ENCODE peak calls at places on chromosomes 1 and 21, in ten cellular contexts. One of them, this sample, is unnamed.

GRCh38 chr1:2590233-2591141 is 3.9 kb downstream of the PRXL2B start:
- DNase-seq in cardiac fibroblast: no peak
- DNase-seq in adrenal gland: no peak
- DNase-seq in activated CD8-positive, alpha-beta memory T cell treated with anti-CD3 and anti-CD28 coated beads, Interleukin-2, amount 50 U/mL, for 48 hours: no peak
- DNase-seq in activated T-cell treated with anti-CD3 and anti-CD28 coated beads, Interleukin-2, amount 50 U/mL, for 72 hours: no peak
- DNase-seq in NCI-H2171 treated with DMSO at 0.1 percent for 48 hours: no peak
- DNase-seq in T-helper 9 cell: no peak
- DNase-seq in psoas muscle: no peak
- DNase-seq in left ventricle myocardium inferior: no peak
- DNase-seq in NCI-H1417: no peak
- DNase-seq in this sample: no peak

GRCh38 chr1:59574085-59574484 is 240.7 kb upstream of the HOOK1 start:
- DNase-seq in cardiac fibroblast: peak
- DNase-seq in adrenal gland: no peak
- DNase-seq in T-helper 9 cell: no peak
- DNase-seq in activated CD8-positive, alpha-beta memory T cell treated with anti-CD3 and anti-CD28 coated beads, Interleukin-2, amount 50 U/mL, for 48 hours: no peak
- DNase-seq in left ventricle myocardium inferior: no peak
- DNase-seq in activated T-cell treated with anti-CD3 and anti-CD28 coated beads, Interleukin-2, amount 50 U/mL, for 72 hours: no peak
- DNase-seq in psoas muscle: no peak
- DNase-seq in NCI-H1417: no peak
- DNase-seq in NCI-H2171 treated with DMSO at 0.1 percent for 48 hours: peak
- DNase-seq in this sample: no peak

GRCh38 chr1:25676488-25676887 is 59.9 kb downstream of the MAN1C1 start:
- DNase-seq in NCI-H1417: peak
- DNase-seq in cardiac fibroblast: peak
- DNase-seq in left ventricle myocardium inferior: no peak
- DNase-seq in T-helper 9 cell: no peak
- DNase-seq in NCI-H2171 treated with DMSO at 0.1 percent for 48 hours: peak
- DNase-seq in adrenal gland: peak
- DNase-seq in psoas muscle: no peak
- DNase-seq in activated CD8-positive, alpha-beta memory T cell treated with anti-CD3 and anti-CD28 coated beads, Interleukin-2, amount 50 U/mL, for 48 hours: no peak
- DNase-seq in activated T-cell treated with anti-CD3 and anti-CD28 coated beads, Interleukin-2, amount 50 U/mL, for 72 hours: no peak
- DNase-seq in this sample: no peak

GRCh38 chr1:109977225-109977624 is 7.3 kb upstream of the AHCYL1 start:
- DNase-seq in cardiac fibroblast: no peak
- DNase-seq in activated T-cell treated with anti-CD3 and anti-CD28 coated beads, Interleukin-2, amount 50 U/mL, for 72 hours: no peak
- DNase-seq in left ventricle myocardium inferior: peak
- DNase-seq in T-helper 9 cell: no peak
- DNase-seq in NCI-H1417: no peak
- DNase-seq in activated CD8-positive, alpha-beta memory T cell treated with anti-CD3 and anti-CD28 coated beads, Interleukin-2, amount 50 U/mL, for 48 hours: no peak
- DNase-seq in NCI-H2171 treated with DMSO at 0.1 percent for 48 hours: no peak
- DNase-seq in psoas muscle: peak
- DNase-seq in adrenal gland: no peak
- DNase-seq in this sample: no peak

GRCh38 chr1:229430761-229431269 is 3.1 kb downstream of the ACTA1 start:
- DNase-seq in activated T-cell treated with anti-CD3 and anti-CD28 coated beads, Interleukin-2, amount 50 U/mL, for 72 hours: peak
- DNase-seq in activated CD8-positive, alpha-beta memory T cell treated with anti-CD3 and anti-CD28 coated beads, Interleukin-2, amount 50 U/mL, for 48 hours: peak
- DNase-seq in cardiac fibroblast: peak
- DNase-seq in T-helper 9 cell: no peak
- DNase-seq in left ventricle myocardium inferior: peak
- DNase-seq in psoas muscle: peak
- DNase-seq in adrenal gland: peak
- DNase-seq in NCI-H1417: no peak
- DNase-seq in NCI-H2171 treated with DMSO at 0.1 percent for 48 hours: no peak
- DNase-seq in this sample: no peak

GRCh38 chr1:1907098-1907736 is 7.8 kb upstream of the CALML6 start:
- DNase-seq in activated CD8-positive, alpha-beta memory T cell treated with anti-CD3 and anti-CD28 coated beads, Interleukin-2, amount 50 U/mL, for 48 hours: no peak
- DNase-seq in NCI-H1417: peak
- DNase-seq in activated T-cell treated with anti-CD3 and anti-CD28 coated beads, Interleukin-2, amount 50 U/mL, for 72 hours: no peak
- DNase-seq in NCI-H2171 treated with DMSO at 0.1 percent for 48 hours: peak
- DNase-seq in psoas muscle: no peak
- DNase-seq in adrenal gland: no peak
- DNase-seq in cardiac fibroblast: no peak
- DNase-seq in left ventricle myocardium inferior: no peak
- DNase-seq in T-helper 9 cell: no peak
- DNase-seq in this sample: no peak

GRCh38 chr1:6095511-6096242 is 50.0 kb downstream of the KCNAB2 start:
- DNase-seq in activated CD8-positive, alpha-beta memory T cell treated with anti-CD3 and anti-CD28 coated beads, Interleukin-2, amount 50 U/mL, for 48 hours: no peak
- DNase-seq in NCI-H1417: no peak
- DNase-seq in adrenal gland: no peak
- DNase-seq in activated T-cell treated with anti-CD3 and anti-CD28 coated beads, Interleukin-2, amount 50 U/mL, for 72 hours: no peak
- DNase-seq in left ventricle myocardium inferior: peak
- DNase-seq in cardiac fibroblast: no peak
- DNase-seq in T-helper 9 cell: no peak
- DNase-seq in psoas muscle: peak
- DNase-seq in NCI-H2171 treated with DMSO at 0.1 percent for 48 hours: no peak
- DNase-seq in this sample: no peak

GRCh38 chr1:46184920-46185658 is 8.8 kb upstream of the P3R3URF start:
- DNase-seq in NCI-H1417: no peak
- DNase-seq in NCI-H2171 treated with DMSO at 0.1 percent for 48 hours: no peak
- DNase-seq in cardiac fibroblast: no peak
- DNase-seq in left ventricle myocardium inferior: no peak
- DNase-seq in activated T-cell treated with anti-CD3 and anti-CD28 coated beads, Interleukin-2, amount 50 U/mL, for 72 hours: peak
- DNase-seq in T-helper 9 cell: no peak
- DNase-seq in adrenal gland: no peak
- DNase-seq in activated CD8-positive, alpha-beta memory T cell treated with anti-CD3 and anti-CD28 coated beads, Interleukin-2, amount 50 U/mL, for 48 hours: peak
- DNase-seq in psoas muscle: no peak
- DNase-seq in this sample: no peak

GRCh38 chr1:77412069-77412793 is 130.4 kb downstream of the AK5 start:
- DNase-seq in left ventricle myocardium inferior: no peak
- DNase-seq in activated CD8-positive, alpha-beta memory T cell treated with anti-CD3 and anti-CD28 coated beads, Interleukin-2, amount 50 U/mL, for 48 hours: no peak
- DNase-seq in NCI-H1417: peak
- DNase-seq in adrenal gland: peak
- DNase-seq in T-helper 9 cell: no peak
- DNase-seq in NCI-H2171 treated with DMSO at 0.1 percent for 48 hours: no peak
- DNase-seq in cardiac fibroblast: peak
- DNase-seq in psoas muscle: no peak
- DNase-seq in activated T-cell treated with anti-CD3 and anti-CD28 coated beads, Interleukin-2, amount 50 U/mL, for 72 hours: no peak
- DNase-seq in this sample: no peak

GRCh38 chr1:221841291-221841982 is 99.5 kb upstream of the DUSP10 start:
- DNase-seq in NCI-H2171 treated with DMSO at 0.1 percent for 48 hours: no peak
- DNase-seq in cardiac fibroblast: peak
- DNase-seq in left ventricle myocardium inferior: no peak
- DNase-seq in activated T-cell treated with anti-CD3 and anti-CD28 coated beads, Interleukin-2, amount 50 U/mL, for 72 hours: no peak
- DNase-seq in adrenal gland: no peak
- DNase-seq in NCI-H1417: no peak
- DNase-seq in psoas muscle: no peak
- DNase-seq in activated CD8-positive, alpha-beta memory T cell treated with anti-CD3 and anti-CD28 coated beads, Interleukin-2, amount 50 U/mL, for 48 hours: no peak
- DNase-seq in T-helper 9 cell: no peak
- DNase-seq in this sample: no peak

GRCh38 chr1:96492236-96492635 is 229.3 kb upstream of the PTBP2 start:
- DNase-seq in T-helper 9 cell: no peak
- DNase-seq in psoas muscle: no peak
- DNase-seq in NCI-H1417: no peak
- DNase-seq in NCI-H2171 treated with DMSO at 0.1 percent for 48 hours: peak
- DNase-seq in adrenal gland: no peak
- DNase-seq in activated CD8-positive, alpha-beta memory T cell treated with anti-CD3 and anti-CD28 coated beads, Interleukin-2, amount 50 U/mL, for 48 hours: no peak
- DNase-seq in activated T-cell treated with anti-CD3 and anti-CD28 coated beads, Interleukin-2, amount 50 U/mL, for 72 hours: no peak
- DNase-seq in left ventricle myocardium inferior: no peak
- DNase-seq in cardiac fibroblast: peak
- DNase-seq in this sample: no peak

GRCh38 chr1:233254039-233254362 is 41.5 kb downstream of the PCNX2 start:
- DNase-seq in cardiac fibroblast: peak
- DNase-seq in activated T-cell treated with anti-CD3 and anti-CD28 coated beads, Interleukin-2, amount 50 U/mL, for 72 hours: no peak
- DNase-seq in left ventricle myocardium inferior: no peak
- DNase-seq in T-helper 9 cell: no peak
- DNase-seq in psoas muscle: no peak
- DNase-seq in adrenal gland: no peak
- DNase-seq in NCI-H1417: no peak
- DNase-seq in NCI-H2171 treated with DMSO at 0.1 percent for 48 hours: no peak
- DNase-seq in activated CD8-positive, alpha-beta memory T cell treated with anti-CD3 and anti-CD28 coated beads, Interleukin-2, amount 50 U/mL, for 48 hours: no peak
- DNase-seq in this sample: no peak

GRCh38 chr21:45430521-45431501 is 25.8 kb downstream of the COL18A1 start:
- DNase-seq in T-helper 9 cell: no peak
- DNase-seq in psoas muscle: no peak
- DNase-seq in cardiac fibroblast: peak
- DNase-seq in adrenal gland: peak
- DNase-seq in NCI-H2171 treated with DMSO at 0.1 percent for 48 hours: no peak
- DNase-seq in NCI-H1417: no peak
- DNase-seq in left ventricle myocardium inferior: no peak
- DNase-seq in activated T-cell treated with anti-CD3 and anti-CD28 coated beads, Interleukin-2, amount 50 U/mL, for 72 hours: no peak
- DNase-seq in activated CD8-positive, alpha-beta memory T cell treated with anti-CD3 and anti-CD28 coated beads, Interleukin-2, amount 50 U/mL, for 48 hours: no peak
- DNase-seq in this sample: no peak

GRCh38 chr1:167059045-167059728 is 31.0 kb downstream of the GPA33 start:
- DNase-seq in psoas muscle: peak
- DNase-seq in cardiac fibroblast: peak
- DNase-seq in NCI-H1417: peak
- DNase-seq in T-helper 9 cell: peak
- DNase-seq in adrenal gland: peak
- DNase-seq in NCI-H2171 treated with DMSO at 0.1 percent for 48 hours: peak
- DNase-seq in activated CD8-positive, alpha-beta memory T cell treated with anti-CD3 and anti-CD28 coated beads, Interleukin-2, amount 50 U/mL, for 48 hours: peak
- DNase-seq in activated T-cell treated with anti-CD3 and anti-CD28 coated beads, Interleukin-2, amount 50 U/mL, for 72 hours: peak
- DNase-seq in left ventricle myocardium inferior: peak
- DNase-seq in this sample: peak